ENCODE peak calls at places on chromosomes 6 and 20, in four cellular contexts. Z is activated CD8-positive, alpha-beta memory T cell treated with anti-CD3 and anti-CD28 coated beads for 4 hours; S is uterus; Y is astrocyte of the cerebellum. G is an unnamed sample.

GRCh38 chr6:43355862-43356590 is 13.4 kb downstream of the ZNF318 start:
- DNase-seq in Z (no peak), Y (no peak), S (no peak), G (peak)

GRCh38 chr6:111712398-111712797 is 106.7 kb upstream of the TRAF3IP2 start:
- DNase-seq in S (no peak), Z (no peak), Y (peak), G (peak)

GRCh38 chr6:86477510-86478166 is 459.7 kb upstream of the HTR1E start:
- DNase-seq in Y (no peak), Z (no peak), S (no peak), G (no peak)

GRCh38 chr6:38508894-38509293 is 130.8 kb downstream of the BTBD9 start:
- DNase-seq in Z (no peak), Y (no peak), S (no peak), G (peak)

GRCh38 chr6:158039571-158040050 is 57.9 kb downstream of the SYNJ2 start:
- DNase-seq in Y (peak), S (peak), Z (no peak), G (peak)

GRCh38 chr6:129340983-129341382 is 369.0 kb downstream of the ARHGAP18 start:
- DNase-seq in Z (no peak), Y (peak), S (no peak), G (peak)

GRCh38 chr20:4069741-4070140 is 54.4 kb upstream of the RNF24 start:
- DNase-seq in S (no peak), Z (no peak), Y (no peak), G (no peak)

GRCh38 chr6:31356946-31357466 is at the start of gene HLA-B:
- DNase-seq in Y (peak), Z (peak), S (peak), G (peak)

GRCh38 chr6:152637422-152638047 is 373 bp upstream of the SYNE1 start:
- DNase-seq in Y (no peak), S (no peak), Z (no peak), G (peak)

GRCh38 chr6:118598324-118598723 is 50.2 kb downstream of the PLN start:
- DNase-seq in Y (no peak), S (no peak), Z (no peak), G (no peak)

GRCh38 chr6:215335-216034 is 76.8 kb upstream of the DUSP22 start:
- DNase-seq in Z (peak), S (no peak), Y (no peak), G (no peak)

GRCh38 chr6:2203264-2203663 is 42.1 kb downstream of the GMDS start:
- DNase-seq in Z (no peak), Y (no peak), S (no peak), G (no peak)

GRCh38 chr6:166365221-166365620 is 17.5 kb downstream of the MPC1 start:
- DNase-seq in Y (peak), S (no peak), Z (no peak), G (peak)

GRCh38 chr6:89792881-89793280 is 26.7 kb downstream of the MDN1 start:
- DNase-seq in Y (peak), Z (no peak), S (no peak), G (peak)

GRCh38 chr6:87909849-87910248 is 137.8 kb upstream of the SPACA1 start:
- DNase-seq in Y (peak), S (no peak), Z (no peak), G (peak)

GRCh38 chr6:28488916-28489365 is 26.7 kb downstream of the GPX6 start:
- DNase-seq in S (peak), Z (no peak), Y (peak), G (peak)

G was measured in astrocyte of the hippocampus.